ENCODE peak calls at places on chromosomes 12 and 14, in four cellular contexts. X is bronchial epithelial cell, N is tibial nerve, T is omental fat pad. M is an unnamed sample.

GRCh38 chr14:21653331-21653885 is at the start of gene OR4E2:
- DNase-seq in T (no peak), X (no peak), N (no peak), M (no peak)

GRCh38 chr12:45273717-45274271 is 57.9 kb downstream of the ANO6 start:
- DNase-seq in X (peak), T (no peak), N (no peak), M (no peak)

GRCh38 chr12:10165421-10165820 is 6.5 kb downstream of the OLR1 start:
- DNase-seq in T (no peak), X (no peak), N (no peak), M (no peak)

GRCh38 chr14:90398315-90398811 is 1.5 kb downstream of the CALM1 start:
- DNase-seq in T (no peak), N (no peak), X (peak), M (no peak)

GRCh38 chr14:36773558-36773957 is 111.9 kb downstream of the PAX9 start:
- DNase-seq in X (peak), N (no peak), T (no peak), M (no peak)

GRCh38 chr14:66464261-66464660 is 21.9 kb upstream of the CCDC196 start:
- DNase-seq in N (no peak), T (no peak), X (no peak), M (no peak)

GRCh38 chr12:84912191-84913142 is at the start of gene SLC6A15:
- DNase-seq in T (no peak), N (peak), X (peak), M (peak)

GRCh38 chr14:29403091-29403490 is 524.6 kb downstream of the PRKD1 start:
- DNase-seq in T (no peak), X (no peak), N (no peak), M (no peak)

GRCh38 chr12:6839482-6840201 is 1.1 kb upstream of the GNB3 start:
- DNase-seq in T (no peak), X (no peak), N (no peak), M (no peak)

GRCh38 chr14:36619853-36620252 is 37.4 kb upstream of the NKX2-8 start:
- DNase-seq in X (peak), N (no peak), T (no peak), M (no peak)

GRCh38 chr14:22978873-22979671 is 3.3 kb downstream of the AJUBA start:
- DNase-seq in X (peak), T (no peak), N (no peak), M (no peak)

GRCh38 chr12:14364583-14365271 is 755 bp upstream of the ATF7IP start:
- DNase-seq in X (no peak), N (no peak), T (no peak), M (no peak)
- TF ChIP-seq CTCF in X (no peak), N (no peak), T (no peak), M (no peak)

GRCh38 chr12:94898388-94898787 is 105.1 kb downstream of the NDUFA12 start:
- DNase-seq in N (no peak), X (peak), T (no peak), M (peak)
- TF ChIP-seq CTCF in N (no peak), X (peak), T (no peak), M (no peak)

GRCh38 chr12:124979568-124979967 is 9.4 kb downstream of the DHX37 start:
- DNase-seq in N (no peak), T (no peak), X (no peak), M (no peak)
- TF ChIP-seq CTCF in N (no peak), T (no peak), X (no peak), M (no peak)

GRCh38 chr14:75926431-75926830 is 55.4 kb downstream of the TGFB3 start:
- DNase-seq in N (no peak), T (no peak), X (peak), M (no peak)
- TF ChIP-seq CTCF in N (no peak), T (no peak), X (peak), M (peak)